ENCODE peak calls at places on chromosomes 12 and 14, in eight cellular contexts. One of them, this sample, is unnamed.

GRCh38 chr12:2101798-2102197 is 49.0 kb downstream of the CACNA1C start:
- DNase-seq in heart right ventricle: no peak
- DNase-seq in sigmoid colon: no peak
- DNase-seq in cardiac fibroblast: no peak
- DNase-seq in testis: no peak
- DNase-seq in astrocyte of the spinal cord: no peak
- DNase-seq in ascending aorta: no peak
- DNase-seq in AG09309: no peak
- DNase-seq in this sample: no peak

GRCh38 chr12:62586850-62587249 is 120.2 kb downstream of the MON2 start:
- DNase-seq in testis: no peak
- DNase-seq in ascending aorta: no peak
- DNase-seq in cardiac fibroblast: peak
- DNase-seq in AG09309: no peak
- DNase-seq in astrocyte of the spinal cord: no peak
- DNase-seq in heart right ventricle: no peak
- DNase-seq in sigmoid colon: no peak
- DNase-seq in this sample: peak

GRCh38 chr12:50505386-50505827 is 622 bp downstream of the DIP2B start:
- DNase-seq in ascending aorta: no peak
- DNase-seq in heart right ventricle: peak
- DNase-seq in testis: peak
- DNase-seq in sigmoid colon: peak
- DNase-seq in astrocyte of the spinal cord: peak
- DNase-seq in AG09309: no peak
- DNase-seq in cardiac fibroblast: peak
- DNase-seq in this sample: no peak

GRCh38 chr12:110853856-110854255 is 7.1 kb downstream of the CCDC63 start:
- DNase-seq in testis: no peak
- DNase-seq in sigmoid colon: no peak
- DNase-seq in heart right ventricle: no peak
- DNase-seq in cardiac fibroblast: peak
- DNase-seq in ascending aorta: no peak
- DNase-seq in astrocyte of the spinal cord: no peak
- DNase-seq in AG09309: no peak
- DNase-seq in this sample: peak

GRCh38 chr14:38070213-38070612 is 137.5 kb upstream of the SSTR1 start:
- DNase-seq in ascending aorta: no peak
- DNase-seq in testis: no peak
- DNase-seq in astrocyte of the spinal cord: no peak
- DNase-seq in sigmoid colon: no peak
- DNase-seq in AG09309: no peak
- DNase-seq in cardiac fibroblast: no peak
- DNase-seq in heart right ventricle: no peak
- DNase-seq in this sample: no peak

GRCh38 chr12:1481919-1482318 is 112.5 kb downstream of the FBXL14 start:
- DNase-seq in AG09309: no peak
- DNase-seq in ascending aorta: no peak
- DNase-seq in astrocyte of the spinal cord: no peak
- DNase-seq in testis: no peak
- DNase-seq in sigmoid colon: no peak
- DNase-seq in heart right ventricle: no peak
- DNase-seq in cardiac fibroblast: no peak
- DNase-seq in this sample: no peak

GRCh38 chr12:48183091-48183875 is at the start of gene CCDC184:
- DNase-seq in heart right ventricle: peak
- DNase-seq in ascending aorta: no peak
- DNase-seq in astrocyte of the spinal cord: peak
- DNase-seq in AG09309: no peak
- DNase-seq in cardiac fibroblast: peak
- DNase-seq in sigmoid colon: peak
- DNase-seq in testis: peak
- DNase-seq in this sample: peak

GRCh38 chr14:78848234-78848820 is 678.2 kb downstream of the NRXN3 start:
- DNase-seq in testis: peak
- DNase-seq in AG09309: no peak
- DNase-seq in astrocyte of the spinal cord: peak
- DNase-seq in sigmoid colon: no peak
- DNase-seq in cardiac fibroblast: peak
- DNase-seq in ascending aorta: no peak
- DNase-seq in heart right ventricle: no peak
- DNase-seq in this sample: peak

GRCh38 chr12:108369736-108370396 is 30.8 kb upstream of the CMKLR1 start:
- DNase-seq in sigmoid colon: no peak
- DNase-seq in testis: no peak
- DNase-seq in astrocyte of the spinal cord: no peak
- DNase-seq in AG09309: no peak
- DNase-seq in ascending aorta: no peak
- DNase-seq in heart right ventricle: no peak
- DNase-seq in cardiac fibroblast: no peak
- DNase-seq in this sample: no peak

GRCh38 chr12:2347137-2347843 is 294.5 kb downstream of the CACNA1C start:
- DNase-seq in testis: no peak
- DNase-seq in ascending aorta: no peak
- DNase-seq in sigmoid colon: no peak
- DNase-seq in cardiac fibroblast: no peak
- DNase-seq in astrocyte of the spinal cord: no peak
- DNase-seq in heart right ventricle: no peak
- DNase-seq in AG09309: no peak
- DNase-seq in this sample: no peak

GRCh38 chr12:98213556-98213955 is 301.8 kb upstream of the TMPO start:
- DNase-seq in testis: no peak
- DNase-seq in sigmoid colon: no peak
- DNase-seq in ascending aorta: no peak
- DNase-seq in AG09309: no peak
- DNase-seq in heart right ventricle: no peak
- DNase-seq in astrocyte of the spinal cord: no peak
- DNase-seq in cardiac fibroblast: no peak
- DNase-seq in this sample: no peak

GRCh38 chr14:91229743-91230200 is 14.7 kb downstream of the GPR68 start:
- DNase-seq in ascending aorta: no peak
- DNase-seq in testis: no peak
- DNase-seq in AG09309: peak
- DNase-seq in astrocyte of the spinal cord: peak
- DNase-seq in cardiac fibroblast: no peak
- DNase-seq in sigmoid colon: no peak
- DNase-seq in heart right ventricle: no peak
- DNase-seq in this sample: peak

GRCh38 chr12:4809449-4810218 is 89.4 kb downstream of the GALNT8 start:
- DNase-seq in astrocyte of the spinal cord: no peak
- DNase-seq in testis: no peak
- DNase-seq in cardiac fibroblast: no peak
- DNase-seq in heart right ventricle: no peak
- DNase-seq in ascending aorta: no peak
- DNase-seq in AG09309: no peak
- DNase-seq in sigmoid colon: no peak
- DNase-seq in this sample: no peak

GRCh38 chr12:54719691-54720090 is 71.5 kb upstream of the DCD start:
- DNase-seq in testis: no peak
- DNase-seq in heart right ventricle: no peak
- DNase-seq in astrocyte of the spinal cord: no peak
- DNase-seq in ascending aorta: no peak
- DNase-seq in sigmoid colon: no peak
- DNase-seq in AG09309: no peak
- DNase-seq in cardiac fibroblast: no peak
- DNase-seq in this sample: no peak

GRCh38 chr12:95169368-95169767 is 47.9 kb downstream of the FGD6 start:
- DNase-seq in AG09309: peak
- DNase-seq in cardiac fibroblast: peak
- DNase-seq in astrocyte of the spinal cord: peak
- DNase-seq in ascending aorta: no peak
- DNase-seq in heart right ventricle: no peak
- DNase-seq in sigmoid colon: no peak
- DNase-seq in testis: no peak
- DNase-seq in this sample: peak

GRCh38 chr14:90175631-90176030 is 80.7 kb upstream of the PSMC1 start:
- DNase-seq in sigmoid colon: no peak
- DNase-seq in cardiac fibroblast: no peak
- DNase-seq in ascending aorta: no peak
- DNase-seq in AG09309: no peak
- DNase-seq in testis: no peak
- DNase-seq in astrocyte of the spinal cord: no peak
- DNase-seq in heart right ventricle: no peak
- DNase-seq in this sample: no peak

GRCh38 chr12:131610891-131611290 is 100.0 kb upstream of the SFSWAP start:
- DNase-seq in astrocyte of the spinal cord: no peak
- DNase-seq in testis: no peak
- DNase-seq in AG09309: no peak
- DNase-seq in cardiac fibroblast: no peak
- DNase-seq in sigmoid colon: no peak
- DNase-seq in ascending aorta: no peak
- DNase-seq in heart right ventricle: no peak
- DNase-seq in this sample: no peak

GRCh38 chr12:121983546-121984205 is 38.0 kb upstream of the BCL7A start:
- DNase-seq in cardiac fibroblast: peak
- DNase-seq in AG09309: no peak
- DNase-seq in ascending aorta: no peak
- DNase-seq in sigmoid colon: no peak
- DNase-seq in astrocyte of the spinal cord: no peak
- DNase-seq in heart right ventricle: no peak
- DNase-seq in testis: no peak
- DNase-seq in this sample: peak

GRCh38 chr12:15982471-15982870 is 71.3 kb downstream of the DERA start:
- DNase-seq in heart right ventricle: no peak
- DNase-seq in testis: no peak
- DNase-seq in AG09309: peak
- DNase-seq in sigmoid colon: no peak
- DNase-seq in ascending aorta: no peak
- DNase-seq in astrocyte of the spinal cord: peak
- DNase-seq in cardiac fibroblast: peak
- DNase-seq in this sample: peak

GRCh38 chr12:62256408-62257079 is 3.7 kb upstream of the USP15 start:
- DNase-seq in heart right ventricle: no peak
- DNase-seq in astrocyte of the spinal cord: no peak
- DNase-seq in cardiac fibroblast: peak
- DNase-seq in sigmoid colon: no peak
- DNase-seq in ascending aorta: no peak
- DNase-seq in AG09309: no peak
- DNase-seq in testis: peak
- DNase-seq in this sample: no peak

GRCh38 chr12:31228811-31229792 is 96.8 kb downstream of the SINHCAF start:
- DNase-seq in AG09309: no peak
- DNase-seq in cardiac fibroblast: no peak
- DNase-seq in testis: no peak
- DNase-seq in ascending aorta: no peak
- DNase-seq in heart right ventricle: peak
- DNase-seq in sigmoid colon: no peak
- DNase-seq in astrocyte of the spinal cord: no peak
- DNase-seq in this sample: no peak

GRCh38 chr12:105547786-105548185 is 217.3 kb downstream of the C12orf75 start:
- DNase-seq in astrocyte of the spinal cord: no peak
- DNase-seq in ascending aorta: no peak
- DNase-seq in testis: no peak
- DNase-seq in AG09309: no peak
- DNase-seq in cardiac fibroblast: no peak
- DNase-seq in sigmoid colon: no peak
- DNase-seq in heart right ventricle: no peak
- DNase-seq in this sample: no peak

GRCh38 chr14:69332782-69333395 is 65.2 kb downstream of the ERH start:
- DNase-seq in heart right ventricle: no peak
- DNase-seq in AG09309: no peak
- DNase-seq in cardiac fibroblast: no peak
- DNase-seq in astrocyte of the spinal cord: no peak
- DNase-seq in sigmoid colon: no peak
- DNase-seq in ascending aorta: no peak
- DNase-seq in testis: no peak
- DNase-seq in this sample: no peak

GRCh38 chr12:64729909-64730584 is 29.2 kb downstream of the GNS start:
- DNase-seq in AG09309: no peak
- DNase-seq in astrocyte of the spinal cord: no peak
- DNase-seq in sigmoid colon: no peak
- DNase-seq in ascending aorta: no peak
- DNase-seq in testis: no peak
- DNase-seq in heart right ventricle: no peak
- DNase-seq in cardiac fibroblast: no peak
- DNase-seq in this sample: no peak

GRCh38 chr14:92685784-92686355 is 62.6 kb downstream of the LGMN start:
- DNase-seq in sigmoid colon: peak
- DNase-seq in ascending aorta: no peak
- DNase-seq in AG09309: no peak
- DNase-seq in astrocyte of the spinal cord: no peak
- DNase-seq in heart right ventricle: no peak
- DNase-seq in testis: no peak
- DNase-seq in cardiac fibroblast: no peak
- DNase-seq in this sample: no peak

DNA sequence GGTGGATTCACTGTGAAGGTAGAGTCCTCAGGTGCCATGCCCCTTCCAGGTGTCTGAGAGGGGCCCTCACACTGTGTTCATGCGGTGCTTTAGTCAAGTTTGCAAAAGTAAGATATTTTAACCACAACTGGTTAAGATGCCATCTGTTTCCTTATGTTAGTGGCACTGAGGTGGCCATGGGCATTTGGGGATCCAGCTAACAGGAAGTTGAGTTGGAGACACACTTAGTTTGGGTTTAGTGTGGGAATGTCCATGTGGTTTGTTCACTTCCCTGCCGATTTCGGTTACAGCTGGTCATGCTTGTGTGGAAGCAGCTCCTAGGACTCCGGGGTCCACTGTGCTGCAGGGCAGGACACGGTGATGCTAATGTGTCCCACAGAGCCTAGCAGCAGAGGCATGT is 17.3 kb upstream of the ABHD12B start:
- DNase-seq in ascending aorta: no peak
- DNase-seq in astrocyte of the spinal cord: no peak
- DNase-seq in testis: no peak
- DNase-seq in heart right ventricle: no peak
- DNase-seq in cardiac fibroblast: no peak
- DNase-seq in sigmoid colon: no peak
- DNase-seq in AG09309: no peak
- DNase-seq in this sample: no peak
- TF ChIP-seq CTCF in ascending aorta: no peak
- TF ChIP-seq CTCF in astrocyte of the spinal cord: no peak
- TF ChIP-seq CTCF in testis: no peak
- TF ChIP-seq CTCF in heart right ventricle: no peak
- TF ChIP-seq CTCF in cardiac fibroblast: no peak
- TF ChIP-seq CTCF in sigmoid colon: no peak
- TF ChIP-seq CTCF in AG09309: no peak
- TF ChIP-seq CTCF in this sample: no peak

GRCh38 chr14:101563654-101564443 is 2.6 kb downstream of the DIO3 start:
- DNase-seq in AG09309: no peak
- DNase-seq in testis: no peak
- DNase-seq in astrocyte of the spinal cord: no peak
- DNase-seq in sigmoid colon: no peak
- DNase-seq in cardiac fibroblast: no peak
- DNase-seq in heart right ventricle: no peak
- DNase-seq in ascending aorta: no peak
- DNase-seq in this sample: no peak
- H3K4me3 ChIP-seq in AG09309: no peak
- H3K4me3 ChIP-seq in testis: no peak
- H3K4me3 ChIP-seq in astrocyte of the spinal cord: no peak
- H3K4me3 ChIP-seq in sigmoid colon: no peak
- H3K4me3 ChIP-seq in cardiac fibroblast: no peak
- H3K4me3 ChIP-seq in heart right ventricle: no peak
- H3K4me3 ChIP-seq in ascending aorta: no peak
- H3K4me3 ChIP-seq in this sample: no peak

GRCh38 chr12:101885912-101886561 is 8.7 kb downstream of the DRAM1 start:
- DNase-seq in ascending aorta: no peak
- DNase-seq in cardiac fibroblast: no peak
- DNase-seq in testis: no peak
- DNase-seq in astrocyte of the spinal cord: no peak
- DNase-seq in AG09309: no peak
- DNase-seq in heart right ventricle: no peak
- DNase-seq in sigmoid colon: no peak
- DNase-seq in this sample: no peak
- TF ChIP-seq CTCF in ascending aorta: no peak
- TF ChIP-seq CTCF in cardiac fibroblast: no peak
- TF ChIP-seq CTCF in testis: no peak
- TF ChIP-seq CTCF in astrocyte of the spinal cord: no peak
- TF ChIP-seq CTCF in AG09309: no peak
- TF ChIP-seq CTCF in heart right ventricle: no peak
- TF ChIP-seq CTCF in sigmoid colon: no peak
- TF ChIP-seq CTCF in this sample: no peak

GRCh38 chr14:76904740-76905569 is 78.7 kb downstream of the LRRC74A start:
- DNase-seq in testis: peak
- DNase-seq in astrocyte of the spinal cord: peak
- DNase-seq in heart right ventricle: no peak
- DNase-seq in ascending aorta: peak
- DNase-seq in sigmoid colon: peak
- DNase-seq in AG09309: peak
- DNase-seq in cardiac fibroblast: peak
- DNase-seq in this sample: peak
- H3K4me3 ChIP-seq in testis: no peak
- H3K4me3 ChIP-seq in astrocyte of the spinal cord: no peak
- H3K4me3 ChIP-seq in heart right ventricle: no peak
- H3K4me3 ChIP-seq in ascending aorta: no peak
- H3K4me3 ChIP-seq in sigmoid colon: no peak
- H3K4me3 ChIP-seq in AG09309: peak
- H3K4me3 ChIP-seq in cardiac fibroblast: no peak
- H3K4me3 ChIP-seq in this sample: no peak